ENCODE peak calls at places on chromosomes 11 and 22, in five cellular contexts. One of them, this sample, is unnamed.

GRCh38 chr11:14552089-14552488 is 31.9 kb upstream of the PSMA1 start:
- DNase-seq in stimulated activated CD4-positive, alpha-beta T cell treated with anti-CD3 and anti-CD28 coated beads, TNF-alpha, amount 100 ng/mL, for 24 hours: no peak
- DNase-seq in Calu3: no peak
- DNase-seq in PC-9: no peak
- DNase-seq in CD8-positive, alpha-beta T cell: no peak
- DNase-seq in this sample: no peak

GRCh38 chr11:62577046-62577708 is 3.5 kb upstream of the EEF1G start:
- DNase-seq in stimulated activated CD4-positive, alpha-beta T cell treated with anti-CD3 and anti-CD28 coated beads, TNF-alpha, amount 100 ng/mL, for 24 hours: no peak
- DNase-seq in Calu3: no peak
- DNase-seq in PC-9: no peak
- DNase-seq in CD8-positive, alpha-beta T cell: no peak
- DNase-seq in this sample: no peak

GRCh38 chr11:8459711-8460399 is 134.2 kb downstream of the STK33 start:
- DNase-seq in stimulated activated CD4-positive, alpha-beta T cell treated with anti-CD3 and anti-CD28 coated beads, TNF-alpha, amount 100 ng/mL, for 24 hours: no peak
- DNase-seq in Calu3: no peak
- DNase-seq in PC-9: no peak
- DNase-seq in CD8-positive, alpha-beta T cell: no peak
- DNase-seq in this sample: no peak

GRCh38 chr11:131880279-131880678 is 509.9 kb downstream of the NTM start:
- DNase-seq in stimulated activated CD4-positive, alpha-beta T cell treated with anti-CD3 and anti-CD28 coated beads, TNF-alpha, amount 100 ng/mL, for 24 hours: no peak
- DNase-seq in Calu3: no peak
- DNase-seq in PC-9: no peak
- DNase-seq in CD8-positive, alpha-beta T cell: no peak
- DNase-seq in this sample: peak

GRCh38 chr22:45710469-45710868 is 38.8 kb downstream of the ATXN10 start:
- DNase-seq in stimulated activated CD4-positive, alpha-beta T cell treated with anti-CD3 and anti-CD28 coated beads, TNF-alpha, amount 100 ng/mL, for 24 hours: no peak
- DNase-seq in Calu3: no peak
- DNase-seq in PC-9: no peak
- DNase-seq in CD8-positive, alpha-beta T cell: no peak
- DNase-seq in this sample: no peak

GRCh38 chr11:118921929-118922744 is 3.6 kb downstream of the BCL9L start:
- DNase-seq in stimulated activated CD4-positive, alpha-beta T cell treated with anti-CD3 and anti-CD28 coated beads, TNF-alpha, amount 100 ng/mL, for 24 hours: no peak
- DNase-seq in Calu3: peak
- DNase-seq in PC-9: peak
- DNase-seq in CD8-positive, alpha-beta T cell: no peak
- DNase-seq in this sample: no peak

GRCh38 chr22:25970348-25970995 is 198.8 kb upstream of the SEZ6L start:
- DNase-seq in stimulated activated CD4-positive, alpha-beta T cell treated with anti-CD3 and anti-CD28 coated beads, TNF-alpha, amount 100 ng/mL, for 24 hours: no peak
- DNase-seq in Calu3: no peak
- DNase-seq in PC-9: no peak
- DNase-seq in CD8-positive, alpha-beta T cell: no peak
- DNase-seq in this sample: peak

GRCh38 chr11:25423436-25424184 is 908.3 kb upstream of the ANO3 start:
- DNase-seq in stimulated activated CD4-positive, alpha-beta T cell treated with anti-CD3 and anti-CD28 coated beads, TNF-alpha, amount 100 ng/mL, for 24 hours: no peak
- DNase-seq in Calu3: no peak
- DNase-seq in PC-9: peak
- DNase-seq in CD8-positive, alpha-beta T cell: no peak
- DNase-seq in this sample: no peak

GRCh38 chr11:2788751-2789140 is 89.0 kb upstream of the KCNQ1OT1 start:
- DNase-seq in stimulated activated CD4-positive, alpha-beta T cell treated with anti-CD3 and anti-CD28 coated beads, TNF-alpha, amount 100 ng/mL, for 24 hours: no peak
- DNase-seq in Calu3: no peak
- DNase-seq in PC-9: no peak
- DNase-seq in CD8-positive, alpha-beta T cell: no peak
- DNase-seq in this sample: no peak

GRCh38 chr11:33659370-33660139 is 41.1 kb downstream of the C11orf91 start:
- DNase-seq in stimulated activated CD4-positive, alpha-beta T cell treated with anti-CD3 and anti-CD28 coated beads, TNF-alpha, amount 100 ng/mL, for 24 hours: no peak
- DNase-seq in Calu3: no peak
- DNase-seq in PC-9: no peak
- DNase-seq in CD8-positive, alpha-beta T cell: no peak
- DNase-seq in this sample: no peak

GRCh38 chr11:112588252-112588668 is 327.6 kb upstream of the PLET1 start:
- DNase-seq in stimulated activated CD4-positive, alpha-beta T cell treated with anti-CD3 and anti-CD28 coated beads, TNF-alpha, amount 100 ng/mL, for 24 hours: peak
- DNase-seq in Calu3: peak
- DNase-seq in PC-9: peak
- DNase-seq in CD8-positive, alpha-beta T cell: peak
- DNase-seq in this sample: peak

GRCh38 chr22:25475554-25476022 is 88.9 kb upstream of the GRK3 start:
- DNase-seq in stimulated activated CD4-positive, alpha-beta T cell treated with anti-CD3 and anti-CD28 coated beads, TNF-alpha, amount 100 ng/mL, for 24 hours: no peak
- DNase-seq in Calu3: no peak
- DNase-seq in PC-9: no peak
- DNase-seq in CD8-positive, alpha-beta T cell: no peak
- DNase-seq in this sample: peak

GRCh38 chr11:57335023-57335342 is 709 bp downstream of the SSRP1 start:
- DNase-seq in stimulated activated CD4-positive, alpha-beta T cell treated with anti-CD3 and anti-CD28 coated beads, TNF-alpha, amount 100 ng/mL, for 24 hours: no peak
- DNase-seq in Calu3: no peak
- DNase-seq in PC-9: no peak
- DNase-seq in CD8-positive, alpha-beta T cell: no peak
- DNase-seq in this sample: no peak

GRCh38 chr11:62805991-62806441 is 776 bp upstream of the NXF1 start:
- DNase-seq in stimulated activated CD4-positive, alpha-beta T cell treated with anti-CD3 and anti-CD28 coated beads, TNF-alpha, amount 100 ng/mL, for 24 hours: peak
- DNase-seq in Calu3: no peak
- DNase-seq in PC-9: no peak
- DNase-seq in CD8-positive, alpha-beta T cell: no peak
- DNase-seq in this sample: peak

GRCh38 chr11:66136752-66137123 is 66.7 kb downstream of the PACS1 start:
- DNase-seq in stimulated activated CD4-positive, alpha-beta T cell treated with anti-CD3 and anti-CD28 coated beads, TNF-alpha, amount 100 ng/mL, for 24 hours: no peak
- DNase-seq in Calu3: no peak
- DNase-seq in PC-9: no peak
- DNase-seq in CD8-positive, alpha-beta T cell: no peak
- DNase-seq in this sample: no peak

GRCh38 chr11:70581991-70582885 is 183.9 kb downstream of the CTTN start:
- DNase-seq in stimulated activated CD4-positive, alpha-beta T cell treated with anti-CD3 and anti-CD28 coated beads, TNF-alpha, amount 100 ng/mL, for 24 hours: no peak
- DNase-seq in Calu3: no peak
- DNase-seq in PC-9: no peak
- DNase-seq in CD8-positive, alpha-beta T cell: no peak
- DNase-seq in this sample: no peak

GRCh38 chr11:63847363-63847762 is 8.5 kb downstream of the MARK2 start:
- DNase-seq in stimulated activated CD4-positive, alpha-beta T cell treated with anti-CD3 and anti-CD28 coated beads, TNF-alpha, amount 100 ng/mL, for 24 hours: no peak
- DNase-seq in Calu3: peak
- DNase-seq in PC-9: peak
- DNase-seq in CD8-positive, alpha-beta T cell: no peak
- DNase-seq in this sample: peak

GRCh38 chr11:71581826-71582225 is 849 bp downstream of the KRTAP5-11 start:
- DNase-seq in stimulated activated CD4-positive, alpha-beta T cell treated with anti-CD3 and anti-CD28 coated beads, TNF-alpha, amount 100 ng/mL, for 24 hours: no peak
- DNase-seq in Calu3: no peak
- DNase-seq in PC-9: peak
- DNase-seq in CD8-positive, alpha-beta T cell: no peak
- DNase-seq in this sample: no peak

GRCh38 chr11:101975734-101976133 is 59.4 kb upstream of the ANGPTL5 start:
- DNase-seq in stimulated activated CD4-positive, alpha-beta T cell treated with anti-CD3 and anti-CD28 coated beads, TNF-alpha, amount 100 ng/mL, for 24 hours: no peak
- DNase-seq in Calu3: no peak
- DNase-seq in PC-9: no peak
- DNase-seq in CD8-positive, alpha-beta T cell: no peak
- DNase-seq in this sample: no peak

GRCh38 chr22:28899199-28899853 is 16.0 kb downstream of the ZNRF3 start:
- DNase-seq in stimulated activated CD4-positive, alpha-beta T cell treated with anti-CD3 and anti-CD28 coated beads, TNF-alpha, amount 100 ng/mL, for 24 hours: peak
- DNase-seq in Calu3: no peak
- DNase-seq in PC-9: no peak
- DNase-seq in CD8-positive, alpha-beta T cell: peak
- DNase-seq in this sample: peak

GRCh38 chr22:29224121-29224858 is 18.6 kb downstream of the EMID1 start:
- DNase-seq in stimulated activated CD4-positive, alpha-beta T cell treated with anti-CD3 and anti-CD28 coated beads, TNF-alpha, amount 100 ng/mL, for 24 hours: no peak
- DNase-seq in Calu3: no peak
- DNase-seq in PC-9: no peak
- DNase-seq in CD8-positive, alpha-beta T cell: no peak
- DNase-seq in this sample: no peak

GRCh38 chr11:14499178-14499559 is 442 bp downstream of the COPB1 start:
- DNase-seq in stimulated activated CD4-positive, alpha-beta T cell treated with anti-CD3 and anti-CD28 coated beads, TNF-alpha, amount 100 ng/mL, for 24 hours: peak
- DNase-seq in Calu3: peak
- DNase-seq in PC-9: no peak
- DNase-seq in CD8-positive, alpha-beta T cell: no peak
- DNase-seq in this sample: no peak

GRCh38 chr22:36334838-36335603 is 52.7 kb downstream of the MYH9 start:
- DNase-seq in stimulated activated CD4-positive, alpha-beta T cell treated with anti-CD3 and anti-CD28 coated beads, TNF-alpha, amount 100 ng/mL, for 24 hours: no peak
- DNase-seq in Calu3: peak
- DNase-seq in PC-9: peak
- DNase-seq in CD8-positive, alpha-beta T cell: no peak
- DNase-seq in this sample: no peak

GRCh38 chr11:111206472-111206871 is 39.1 kb upstream of the POU2AF2 start:
- DNase-seq in stimulated activated CD4-positive, alpha-beta T cell treated with anti-CD3 and anti-CD28 coated beads, TNF-alpha, amount 100 ng/mL, for 24 hours: no peak
- DNase-seq in Calu3: no peak
- DNase-seq in PC-9: no peak
- DNase-seq in CD8-positive, alpha-beta T cell: no peak
- DNase-seq in this sample: no peak

GRCh38 chr11:59867946-59868345 is 1.7 kb upstream of the TCN1 start:
- DNase-seq in stimulated activated CD4-positive, alpha-beta T cell treated with anti-CD3 and anti-CD28 coated beads, TNF-alpha, amount 100 ng/mL, for 24 hours: no peak
- DNase-seq in Calu3: no peak
- DNase-seq in PC-9: no peak
- DNase-seq in CD8-positive, alpha-beta T cell: no peak
- DNase-seq in this sample: no peak

GRCh38 chr22:49586244-49586748 is 241.4 kb downstream of the BRD1 start:
- DNase-seq in stimulated activated CD4-positive, alpha-beta T cell treated with anti-CD3 and anti-CD28 coated beads, TNF-alpha, amount 100 ng/mL, for 24 hours: no peak
- DNase-seq in Calu3: no peak
- DNase-seq in PC-9: no peak
- DNase-seq in CD8-positive, alpha-beta T cell: no peak
- DNase-seq in this sample: no peak

GRCh38 chr11:65849771-65850216 is 8.2 kb downstream of the CFL1 start:
- DNase-seq in stimulated activated CD4-positive, alpha-beta T cell treated with anti-CD3 and anti-CD28 coated beads, TNF-alpha, amount 100 ng/mL, for 24 hours: no peak
- DNase-seq in Calu3: no peak
- DNase-seq in PC-9: no peak
- DNase-seq in CD8-positive, alpha-beta T cell: no peak
- DNase-seq in this sample: no peak

GRCh38 chr22:36946436-36947158 is 33.2 kb downstream of the CSF2RB start:
- DNase-seq in stimulated activated CD4-positive, alpha-beta T cell treated with anti-CD3 and anti-CD28 coated beads, TNF-alpha, amount 100 ng/mL, for 24 hours: no peak
- DNase-seq in Calu3: no peak
- DNase-seq in PC-9: no peak
- DNase-seq in CD8-positive, alpha-beta T cell: no peak
- DNase-seq in this sample: no peak